ENCODE peak calls at places on chromosomes 5 and 9, in five cellular contexts. O is AG04450; N is PC-9; R is CD4-positive, alpha-beta T cell; W is HepG2. J is an unnamed sample. For H3K9me3, the result is how much of the 10 kb centered on the place peaks cover.

GRCh38 chr9:120531683-120532300 is 48.2 kb downstream of the CDK5RAP2 start:
- DNase-seq in O (no peak), N (peak), R (no peak), W (peak), J (no peak)

GRCh38 chr9:2017459-2018161 is 2.5 kb downstream of the SMARCA2 start:
- DNase-seq in O (peak), N (peak), R (peak), W (peak), J (peak)

GRCh38 chr9:81183763-81184162 is 505.6 kb downstream of the TLE1 start:
- DNase-seq in O (peak), N (no peak), R (no peak), W (no peak), J (no peak)

GRCh38 chr9:81789751-81790150 is 100.4 kb upstream of the TLE1 start:
- DNase-seq in O (no peak), N (no peak), R (no peak), W (no peak), J (no peak)

GRCh38 chr9:734831-735511 is 106.5 kb upstream of the DMRT1 start:
- DNase-seq in O (peak), N (no peak), R (no peak), W (peak), J (no peak)

GRCh38 chr9:108860354-108860753 is 1.7 kb upstream of the ACTL7A start:
- DNase-seq in O (no peak), N (no peak), R (no peak), W (no peak), J (no peak)

GRCh38 chr5:169283887-169284286 is 17.1 kb downstream of the SLIT3 start:
- DNase-seq in O (no peak), N (no peak), R (no peak), W (no peak), J (no peak)

GRCh38 chr5:60287174-60287771 is 393.7 kb upstream of the PDE4D start:
- DNase-seq in O (no peak), N (peak), R (no peak), W (peak), J (no peak)

GRCh38 chr5:129051283-129051682 is 43.3 kb upstream of the ISOC1 start:
- DNase-seq in O (no peak), N (no peak), R (no peak), W (no peak), J (no peak)

GRCh38 chr5:77806213-77806843 is 30.2 kb upstream of the TBCA start:
- DNase-seq in O (no peak), N (no peak), R (no peak), W (no peak), J (no peak)

GRCh38 chr9:27365977-27366376 is 69.0 kb upstream of the EQTN start:
- DNase-seq in O (no peak), N (no peak), R (no peak), W (no peak), J (no peak)

GRCh38 chr9:3719286-3719685 is 193.5 kb upstream of the RFX3 start:
- DNase-seq in O (no peak), N (no peak), R (no peak), W (no peak), J (no peak)

GRCh38 chr9:136552117-136552685 is 6.4 kb upstream of the NOTCH1 start:
- DNase-seq in O (peak), N (no peak), R (no peak), W (no peak), J (no peak)

GRCh38 chr5:149603210-149603609 is 21.9 kb downstream of the ARHGEF37 start:
- DNase-seq in O (no peak), N (no peak), R (no peak), W (no peak), J (no peak)

GRCh38 chr9:28212979-28213378 is 639.7 kb upstream of the C9orf72 start:
- DNase-seq in O (peak), N (no peak), R (no peak), W (peak), J (no peak)

GRCh38 chr9:74309654-74310053 is 187.5 kb upstream of the RORB start:
- DNase-seq in O (no peak), N (no peak), R (no peak), W (no peak), J (no peak)

GRCh38 chr5:127567026-127567768 is 49.8 kb downstream of the PRRC1 start:
- DNase-seq in O (no peak), N (no peak), R (no peak), W (no peak), J (no peak)

GRCh38 chr9:92176068-92176799 is 61.0 kb upstream of the SPTLC1 start:
- DNase-seq in O (no peak), N (no peak), R (no peak), W (no peak), J (no peak)

GRCh38 chr5:141313711-141314110 is 6.9 kb downstream of the TAF7 start:
- DNase-seq in O (no peak), N (no peak), R (no peak), W (no peak), J (no peak)
- H3K9me3 ChIP-seq in O (under half), N (under half), R (half or more), W (under half), J (half or more)

DNA sequence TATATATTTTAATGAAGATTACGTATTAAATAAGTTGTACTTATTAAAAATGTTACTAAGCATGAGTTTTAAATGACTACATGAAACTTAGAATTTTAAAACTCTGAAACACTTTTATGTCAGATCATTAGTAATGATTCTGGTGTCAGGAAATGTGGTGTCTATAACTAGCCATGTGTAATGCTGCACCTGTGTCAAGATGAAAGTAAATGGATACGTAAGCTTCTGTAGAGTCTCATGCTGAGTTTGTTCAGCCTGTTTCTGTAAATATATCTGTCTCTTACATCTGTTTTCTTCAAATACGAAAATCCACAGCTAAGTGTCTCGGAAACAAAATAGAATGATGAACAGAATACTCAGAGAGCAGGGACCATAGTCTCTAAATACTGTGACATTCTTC is 278.0 kb upstream of the SMC2 start:
- DNase-seq in O (no peak), N (no peak), R (no peak), W (no peak), J (no peak)
- H3K9me3 ChIP-seq in O (under half), N (under half), R (under half), W (under half), J (under half)

GRCh38 chr9:11269036-11269435 is 656.2 kb upstream of the PTPRD start:
- DNase-seq in O (no peak), N (no peak), R (no peak), W (no peak), J (no peak)
- H3K9me3 ChIP-seq in O (under half), N (under half), R (under half), W (half or more), J (under half)

GRCh38 chr5:115169392-115170127 is at the start of gene TRIM36:
- DNase-seq in O (peak), N (peak), R (peak), W (peak), J (peak)

GRCh38 chr5:115170128-115170923 is 618 bp upstream of the TRIM36 start:
- DNase-seq in O (no peak), N (no peak), R (no peak), W (no peak), J (peak)

GRCh38 chr5:115168829-115169391 is 798 bp downstream of the TRIM36 start:
- DNase-seq in O (no peak), N (peak), R (no peak), W (no peak), J (no peak)

GRCh38 chr5:115165790-115166189 is 3.9 kb downstream of the TRIM36 start:
- DNase-seq in O (no peak), N (no peak), R (no peak), W (no peak), J (no peak)

DNA sequence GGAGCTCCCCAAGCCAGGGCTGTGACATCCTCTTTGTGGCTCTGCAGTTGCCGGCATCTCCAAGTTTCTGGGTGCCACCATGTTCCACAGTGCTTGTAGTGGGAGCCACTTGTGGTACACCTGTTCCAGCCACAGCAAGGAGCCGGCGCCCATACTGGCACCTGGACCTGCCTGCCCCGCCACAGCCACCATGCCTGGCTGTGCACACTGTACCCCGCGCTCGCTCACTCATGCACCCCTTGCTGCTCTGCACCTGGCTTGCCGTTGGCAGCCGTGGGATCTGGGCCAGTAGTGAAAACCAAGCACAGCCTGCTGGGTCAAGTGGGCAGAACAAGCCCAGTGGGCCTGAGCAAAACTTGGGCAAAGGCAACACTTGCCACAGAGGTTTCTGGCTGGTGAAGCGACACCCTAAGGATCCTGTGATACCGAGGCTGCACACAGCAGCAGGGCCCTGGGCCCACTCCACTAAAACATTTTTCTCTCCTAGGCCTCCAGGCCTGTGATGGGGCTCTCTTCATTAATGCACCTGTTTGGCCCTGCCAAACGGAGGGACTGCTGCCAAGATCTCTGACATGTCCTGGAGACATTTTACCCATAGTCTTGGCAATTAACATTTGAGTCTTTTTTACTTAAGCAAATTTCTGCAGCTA is 2.8 kb downstream of the TRIM36 start:
- DNase-seq in O (no peak), N (no peak), R (no peak), W (no peak), J (no peak)
- H3K9me3 ChIP-seq in O (under half), N (under half), R (under half), W (under half), J (under half)

GRCh38 chr5:141319202-141319601 is 1.4 kb downstream of the TAF7 start:
- DNase-seq in O (no peak), N (no peak), R (no peak), W (no peak), J (no peak)
- H3K9me3 ChIP-seq in O (half or more), N (half or more), R (half or more), W (under half), J (under half)

GRCh38 chr5:141369994-141370848 is at the start of gene PCDHGB3:
- DNase-seq in O (no peak), N (peak), R (no peak), W (no peak), J (no peak)

GRCh38 chr5:141374627-141375026 is 936 bp downstream of the PCDHGA6 start:
- DNase-seq in O (no peak), N (no peak), R (no peak), W (no peak), J (no peak)

GRCh38 chr5:141371572-141372475 is 1.8 kb downstream of the PCDHGB3 start:
- DNase-seq in O (no peak), N (no peak), R (no peak), W (no peak), J (no peak)

DNA sequence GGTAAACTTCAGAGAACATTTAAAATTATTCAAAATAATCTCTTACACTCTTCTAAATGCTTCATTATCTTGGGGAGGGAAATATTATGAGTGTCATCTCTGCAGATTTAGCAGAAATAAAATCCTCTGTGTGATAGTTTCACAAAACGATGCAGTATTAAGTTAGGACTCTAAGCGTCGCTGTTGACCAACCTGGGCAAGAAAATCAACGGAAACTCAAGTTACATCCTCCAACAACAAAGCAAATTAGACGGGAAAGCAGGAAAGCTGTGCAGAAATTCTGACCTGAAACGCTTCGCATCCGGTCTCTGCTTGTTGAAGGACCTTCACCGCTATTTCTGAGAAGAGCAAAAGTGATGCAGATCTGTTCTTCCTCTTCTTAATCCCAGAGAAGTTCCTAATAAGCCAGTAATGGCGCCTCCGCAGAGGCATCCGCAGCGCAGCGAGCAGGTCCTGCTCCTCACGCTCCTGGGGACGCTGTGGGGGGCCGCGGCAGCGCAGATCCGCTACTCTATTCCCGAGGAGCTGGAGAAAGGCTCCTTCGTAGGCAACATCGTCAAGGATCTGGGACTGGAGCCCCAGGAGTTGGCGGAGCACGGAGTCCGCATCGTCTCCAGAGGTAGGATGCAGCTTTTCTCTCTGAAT is at the start of gene PCDHGA6:
- DNase-seq in O (no peak), N (no peak), R (no peak), W (no peak), J (no peak)
- H3K9me3 ChIP-seq in O (half or more), N (under half), R (under half), W (half or more), J (half or more)

DNA sequence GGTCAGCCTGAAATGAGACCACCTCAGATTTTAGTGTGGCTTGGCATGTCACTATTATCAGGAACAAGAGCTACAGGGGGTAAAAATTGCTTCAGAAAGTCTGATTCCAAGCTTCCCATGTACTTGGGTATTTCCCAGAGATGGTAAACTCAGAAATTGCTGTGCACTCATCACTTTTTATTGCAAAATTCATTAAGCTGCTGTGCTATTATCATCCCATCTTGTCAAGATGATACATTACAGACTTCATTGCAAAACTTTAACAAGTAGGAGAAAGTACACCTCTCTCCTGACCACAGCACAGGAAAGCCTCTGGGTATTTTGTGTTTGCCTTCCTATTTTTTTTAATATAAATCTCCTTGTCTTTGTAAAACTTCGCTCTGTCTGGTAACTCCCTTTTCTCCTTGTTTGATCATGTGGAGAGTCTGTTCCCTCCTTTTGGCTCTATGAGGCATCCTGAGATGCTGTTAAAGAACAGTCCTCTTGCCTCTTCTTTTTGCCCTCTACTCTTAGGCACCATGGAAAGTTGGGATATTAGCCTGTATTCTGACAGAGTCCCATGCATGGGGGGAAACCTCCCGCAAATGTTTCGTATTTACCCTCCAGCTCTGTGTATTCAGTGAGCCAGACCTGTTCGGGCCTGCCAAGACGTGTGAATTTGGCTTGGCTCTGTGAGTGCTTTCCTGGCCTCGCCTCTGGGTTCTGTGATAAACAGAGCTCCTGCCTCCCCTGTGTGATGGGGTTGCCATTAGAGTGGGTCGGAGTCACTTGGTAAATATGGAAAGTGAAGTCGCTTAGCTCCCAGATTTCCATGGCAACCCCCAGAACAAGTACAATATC is 260.7 kb downstream of the NR3C1 start:
- DNase-seq in O (no peak), N (no peak), R (no peak), W (no peak), J (no peak)
- H3K9me3 ChIP-seq in O (under half), N (under half), R (under half), W (under half), J (under half)

DNA sequence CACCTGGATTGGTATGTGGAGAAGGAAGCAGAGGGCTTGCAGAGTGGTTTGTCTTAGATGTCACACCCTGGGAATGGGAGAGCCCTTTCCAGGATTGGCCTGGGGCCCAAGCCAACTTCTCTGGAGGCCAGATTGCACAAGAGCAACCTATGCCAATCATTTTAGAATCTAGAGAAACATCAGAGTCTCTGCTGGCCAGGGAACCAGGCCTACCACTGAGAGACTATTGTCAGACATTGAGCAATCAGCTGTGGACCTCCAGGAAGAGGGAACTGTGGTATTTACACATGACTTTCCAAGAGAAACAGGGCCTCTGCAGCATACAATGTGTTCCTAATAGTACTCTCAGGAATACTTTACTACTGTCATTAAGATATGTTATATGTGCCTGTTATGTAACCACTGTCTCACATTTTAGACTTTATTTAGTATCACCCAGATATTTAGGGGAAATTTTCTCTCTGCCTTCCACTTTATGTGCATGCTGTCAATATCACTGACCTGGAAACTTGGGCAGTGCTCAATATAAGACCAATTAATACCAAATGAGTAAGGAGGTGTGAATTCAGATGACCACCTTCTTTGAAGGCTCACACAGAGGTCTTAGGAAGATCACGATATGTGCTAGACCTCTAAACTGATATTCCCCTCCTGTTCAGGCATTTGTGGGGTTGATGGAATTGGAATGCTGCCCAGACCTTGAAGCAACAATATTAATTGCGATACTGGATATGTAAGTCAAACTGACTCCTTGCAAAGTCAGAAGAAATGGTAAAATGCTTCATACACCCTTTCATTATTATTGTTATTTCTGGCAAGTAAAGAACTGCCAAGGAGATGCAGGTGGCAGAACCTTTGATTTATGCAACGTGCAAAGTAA is 20.5 kb upstream of the CCL28 start:
- DNase-seq in O (no peak), N (peak), R (no peak), W (peak), J (peak)
- H3K9me3 ChIP-seq in O (under half), N (under half), R (under half), W (under half), J (under half)

GRCh38 chr5:178991190-178992145 is 3.7 kb downstream of the GRM6 start:
- DNase-seq in O (no peak), N (no peak), R (no peak), W (no peak), J (no peak)

GRCh38 chr5:178986326-178986960 is 8.7 kb downstream of the GRM6 start:
- DNase-seq in O (no peak), N (no peak), R (no peak), W (no peak), J (peak)

GRCh38 chr5:178990491-178990890 is 4.6 kb downstream of the GRM6 start:
- DNase-seq in O (no peak), N (no peak), R (no peak), W (no peak), J (no peak)

GRCh38 chr5:178988436-178989220 is 6.5 kb downstream of the GRM6 start:
- DNase-seq in O (no peak), N (no peak), R (no peak), W (no peak), J (no peak)

GRCh38 chr5:178989311-178989710 is 5.8 kb downstream of the GRM6 start:
- DNase-seq in O (no peak), N (no peak), R (no peak), W (no peak), J (no peak)
- H3K9me3 ChIP-seq in O (half or more), N (under half), R (under half), W (under half), J (under half)